ENCODE peak calls at places on chromosomes 5 and 9, in nine cellular contexts. N is stimulated activated CD4-positive, alpha-beta T cell treated with anti-CD3 and anti-CD28 coated beads, Interleukin-15, amount 100 ng/mL, for 24 hours; J is A172; A is RCC 7860; O is GM12865; G is activated CD8-positive, alpha-beta memory T cell treated with anti-CD3 and anti-CD28 coated beads, Interleukin-2, amount 50 U/mL, for 48 hours; B is iPS-NIHi11; Z is Peyer's patch; U is activated T-cell treated with anti-CD3 and anti-CD28 coated beads for 1 hour. Q is an unnamed sample.

GRCh38 chr5:145101246-145101645 is 733.9 kb downstream of the PRELID2 start:
- DNase-seq in N (no peak), J (no peak), A (no peak), O (peak), G (no peak), B (peak), Z (no peak), U (no peak), Q (no peak)

GRCh38 chr5:151213803-151214613 is 9.9 kb downstream of the CCDC69 start:
- DNase-seq in N (peak), J (peak), A (no peak), O (peak), G (peak), B (peak), Z (no peak), U (peak), Q (no peak)

GRCh38 chr9:72931437-72931836 is 21.4 kb downstream of the ALDH1A1 start:
- DNase-seq in N (no peak), J (no peak), A (peak), O (no peak), G (no peak), B (no peak), Z (no peak), U (no peak), Q (no peak)

GRCh38 chr5:54066433-54066832 is 243.9 kb downstream of the ARL15 start:
- DNase-seq in N (no peak), J (no peak), A (no peak), O (no peak), G (no peak), B (no peak), Z (no peak), U (no peak), Q (no peak)

GRCh38 chr9:92663951-92664350 is 6.0 kb downstream of the IPPK start:
- DNase-seq in N (no peak), J (no peak), A (no peak), O (no peak), G (no peak), B (no peak), Z (no peak), U (no peak), Q (no peak)

GRCh38 chr5:9663891-9664290 is 33.7 kb upstream of the TAS2R1 start:
- DNase-seq in N (no peak), J (no peak), A (no peak), O (no peak), G (no peak), B (no peak), Z (no peak), U (no peak), Q (no peak)

GRCh38 chr5:8327016-8327415 is 458.1 kb downstream of the MTRR start:
- DNase-seq in N (no peak), J (no peak), A (no peak), O (no peak), G (no peak), B (no peak), Z (no peak), U (no peak), Q (no peak)

GRCh38 chr5:181042722-181043121 is 2.7 kb downstream of the BTNL9 start:
- DNase-seq in N (no peak), J (no peak), A (no peak), O (no peak), G (no peak), B (no peak), Z (no peak), U (no peak), Q (no peak)